ENCODE peak calls at places on chromosomes 16 and 17, in ten cellular contexts. P is glutamatergic neuron; F is activated naive CD4-positive, alpha-beta T cell treated with anti-CD3 and anti-CD28 coated beads, Interleukin-2, amount 10 ng/mL, durations not matched to agents 7 days and 5 days; V is SJSA1; D is IMR-90; B is activated CD8-positive, alpha-beta memory T cell treated with anti-CD3 and anti-CD28 coated beads for 24 hours; T is GM13977; U is C1 segment of cervical spinal cord; Q is activated CD4-positive, alpha-beta T cell treated with anti-CD3 and anti-CD28 coated beads for 48 hours; N is amygdala. J is an unnamed sample.

GRCh38 chr16:12215302-12216105 is 239.0 kb downstream of the SNX29 start:
- DNase-seq in P (peak), F (no peak), V (no peak), D (no peak), B (no peak), T (no peak), U (no peak), Q (no peak), N (no peak), J (no peak)

GRCh38 chr17:61504697-61505096 is 52.5 kb downstream of the TBX4 start:
- DNase-seq in P (no peak), F (no peak), V (no peak), D (peak), B (no peak), T (no peak), U (no peak), Q (no peak), N (no peak), J (no peak)

GRCh38 chr16:77335652-77336234 is 99.1 kb downstream of the ADAMTS18 start:
- DNase-seq in P (no peak), F (no peak), V (no peak), D (no peak), B (no peak), T (no peak), U (no peak), Q (no peak), N (no peak), J (no peak)

GRCh38 chr17:41792835-41793748 is 6.6 kb upstream of the JUP start:
- DNase-seq in P (no peak), F (no peak), V (peak), D (peak), B (no peak), T (no peak), U (no peak), Q (peak), N (no peak), J (no peak)

GRCh38 chr16:70432800-70433455 is 6.0 kb downstream of the ST3GAL2 start:
- DNase-seq in P (peak), F (no peak), V (no peak), D (no peak), B (no peak), T (no peak), U (no peak), Q (no peak), N (no peak), J (peak)

GRCh38 chr16:16149710-16150116 is 73.6 kb downstream of the ABCC6 start:
- DNase-seq in P (no peak), F (no peak), V (no peak), D (no peak), B (no peak), T (no peak), U (no peak), Q (no peak), N (no peak), J (no peak)

GRCh38 chr17:75105269-75106080 is 4.3 kb upstream of the ARMC7 start:
- DNase-seq in P (peak), F (peak), V (no peak), D (peak), B (no peak), T (peak), U (no peak), Q (peak), N (no peak), J (peak)

GRCh38 chr16:72988568-72988967 is 59.4 kb downstream of the ZFHX3 start:
- DNase-seq in P (no peak), F (no peak), V (no peak), D (no peak), B (no peak), T (no peak), U (no peak), Q (no peak), N (no peak), J (no peak)

GRCh38 chr17:1999557-2000251 is 25.4 kb downstream of the RTN4RL1 start:
- DNase-seq in P (peak), F (no peak), V (no peak), D (peak), B (no peak), T (no peak), U (peak), Q (no peak), N (peak), J (peak)

GRCh38 chr16:59510008-59510424 is 775.9 kb upstream of the GOT2 start:
- DNase-seq in P (no peak), F (no peak), V (no peak), D (no peak), B (no peak), T (no peak), U (peak), Q (no peak), N (peak), J (no peak)

GRCh38 chr17:39739885-39740356 is 2.2 kb downstream of the GRB7 start:
- DNase-seq in P (no peak), F (no peak), V (no peak), D (no peak), B (no peak), T (no peak), U (no peak), Q (no peak), N (no peak), J (no peak)

GRCh38 chr17:79031996-79032875 is 8.3 kb downstream of the C1QTNF1 start:
- DNase-seq in P (no peak), F (no peak), V (peak), D (no peak), B (no peak), T (no peak), U (no peak), Q (no peak), N (no peak), J (no peak)

GRCh38 chr17:7558544-7559306 is at the start of gene TNFSF13:
- DNase-seq in P (no peak), F (no peak), V (no peak), D (no peak), B (no peak), T (no peak), U (peak), Q (no peak), N (no peak), J (peak)

GRCh38 chr17:79263191-79263590 is 188.6 kb downstream of the ENGASE start:
- DNase-seq in P (no peak), F (no peak), V (no peak), D (no peak), B (no peak), T (no peak), U (no peak), Q (no peak), N (no peak), J (no peak)

GRCh38 chr17:73482674-73483293 is 161.5 kb downstream of the SDK2 start:
- DNase-seq in P (no peak), F (no peak), V (no peak), D (no peak), B (no peak), T (no peak), U (no peak), Q (no peak), N (no peak), J (no peak)

GRCh38 chr17:21201302-21201602 is 12.7 kb downstream of the TMEM11 start:
- DNase-seq in P (no peak), F (no peak), V (no peak), D (no peak), B (no peak), T (no peak), U (no peak), Q (no peak), N (no peak), J (no peak)

GRCh38 chr17:21098934-21099687 is 27.7 kb upstream of the DHRS7B start:
- DNase-seq in P (peak), F (peak), V (peak), D (peak), B (peak), T (peak), U (peak), Q (peak), N (peak), J (peak)

GRCh38 chr17:32274101-32274500 is 8.5 kb downstream of the RHBDL3 start:
- DNase-seq in P (no peak), F (no peak), V (no peak), D (no peak), B (no peak), T (no peak), U (no peak), Q (no peak), N (no peak), J (no peak)

GRCh38 chr16:78045865-78046581 is 23.7 kb downstream of the CLEC3A start:
- DNase-seq in P (peak), F (peak), V (peak), D (peak), B (peak), T (peak), U (peak), Q (peak), N (peak), J (peak)

GRCh38 chr17:34230342-34230741 is 24.7 kb upstream of the CCL2 start:
- DNase-seq in P (no peak), F (no peak), V (no peak), D (no peak), B (no peak), T (no peak), U (no peak), Q (no peak), N (no peak), J (no peak)

GRCh38 chr17:46739982-46740381 is 78.5 kb downstream of the WNT3 start:
- DNase-seq in P (no peak), F (no peak), V (no peak), D (no peak), B (no peak), T (no peak), U (no peak), Q (no peak), N (no peak), J (no peak)

GRCh38 chr17:29433551-29433950 is 43.4 kb downstream of the TAOK1 start:
- DNase-seq in P (no peak), F (no peak), V (no peak), D (no peak), B (no peak), T (no peak), U (no peak), Q (no peak), N (no peak), J (no peak)

GRCh38 chr17:77611791-77612466 is 346.6 kb upstream of the TNRC6C start:
- DNase-seq in P (no peak), F (no peak), V (peak), D (no peak), B (no peak), T (no peak), U (no peak), Q (no peak), N (no peak), J (no peak)

GRCh38 chr16:48824271-48824670 is 214.3 kb upstream of the N4BP1 start:
- DNase-seq in P (peak), F (no peak), V (no peak), D (no peak), B (no peak), T (no peak), U (no peak), Q (no peak), N (no peak), J (no peak)

GRCh38 chr16:49605536-49606241 is 232.1 kb downstream of the C16orf78 start:
- DNase-seq in P (no peak), F (no peak), V (peak), D (no peak), B (no peak), T (no peak), U (no peak), Q (no peak), N (no peak), J (peak)

GRCh38 chr17:10614536-10615155 is 42.5 kb downstream of the MYH3 start:
- DNase-seq in P (peak), F (peak), V (peak), D (peak), B (peak), T (peak), U (no peak), Q (peak), N (peak), J (peak)

GRCh38 chr17:70060415-70060814 is 14.6 kb upstream of the KCNJ16 start:
- DNase-seq in P (no peak), F (no peak), V (no peak), D (peak), B (no peak), T (no peak), U (no peak), Q (no peak), N (no peak), J (no peak)

GRCh38 chr16:55189179-55189578 is 134.8 kb upstream of the IRX6 start:
- DNase-seq in P (no peak), F (no peak), V (no peak), D (no peak), B (no peak), T (no peak), U (no peak), Q (no peak), N (no peak), J (no peak)

GRCh38 chr17:60887607-60888028 is 210.0 kb downstream of the BCAS3 start:
- DNase-seq in P (no peak), F (no peak), V (no peak), D (no peak), B (no peak), T (no peak), U (no peak), Q (no peak), N (no peak), J (no peak)

GRCh38 chr16:86854895-86855294 is 276.5 kb downstream of the FOXL1 start:
- DNase-seq in P (no peak), F (no peak), V (no peak), D (peak), B (no peak), T (no peak), U (no peak), Q (no peak), N (no peak), J (no peak)

GRCh38 chr17:26792486-26792885 is 501.4 kb upstream of the WSB1 start:
- DNase-seq in P (no peak), F (no peak), V (no peak), D (peak), B (no peak), T (no peak), U (no peak), Q (no peak), N (no peak), J (no peak)

GRCh38 chr16:48497932-48498760 is 111.8 kb downstream of the N4BP1 start:
- DNase-seq in P (no peak), F (no peak), V (no peak), D (no peak), B (no peak), T (no peak), U (no peak), Q (no peak), N (no peak), J (no peak)

GRCh38 chr16:17460890-17461289 is 9.9 kb downstream of the XYLT1 start:
- DNase-seq in P (no peak), F (no peak), V (no peak), D (no peak), B (no peak), T (no peak), U (no peak), Q (no peak), N (no peak), J (no peak)

GRCh38 chr16:88662222-88662842 is 559 bp downstream of the MVD start:
- DNase-seq in P (no peak), F (peak), V (no peak), D (no peak), B (no peak), T (peak), U (no peak), Q (peak), N (no peak), J (no peak)

GRCh38 chr17:38798614-38799500 is 499 bp downstream of the PIP4K2B start:
- DNase-seq in P (peak), F (peak), V (peak), D (peak), B (peak), T (no peak), U (peak), Q (peak), N (peak), J (peak)

GRCh38 chr16:3645504-3646347 is 8.8 kb upstream of the DNASE1 start:
- DNase-seq in P (peak), F (no peak), V (peak), D (peak), B (peak), T (no peak), U (no peak), Q (no peak), N (no peak), J (no peak)

GRCh38 chr17:66786101-66786500 is 48.8 kb upstream of the CACNG5 start:
- DNase-seq in P (no peak), F (no peak), V (peak), D (no peak), B (no peak), T (no peak), U (no peak), Q (no peak), N (no peak), J (no peak)